ENCODE peak calls at places on chromosome 16, in five cellular contexts. One of them, this sample, is unnamed.

GRCh38 chr16:2895813-2896212 is 12.8 kb downstream of the FLYWCH2 start:
- DNase-seq in vagina: no peak
- DNase-seq in cardiac muscle cell: no peak
- DNase-seq in GM23338: no peak
- DNase-seq in adrenal gland: no peak
- DNase-seq in this sample: no peak

GRCh38 chr16:73053379-73054130 is 5.6 kb upstream of the ZFHX3 start:
- DNase-seq in vagina: no peak
- DNase-seq in cardiac muscle cell: no peak
- DNase-seq in GM23338: peak; percentile 72
- DNase-seq in adrenal gland: no peak
- DNase-seq in this sample: no peak

GRCh38 chr16:78134944-78135619 is 35.6 kb downstream of the WWOX start:
- DNase-seq in vagina: no peak
- DNase-seq in cardiac muscle cell: no peak
- DNase-seq in GM23338: no peak
- DNase-seq in adrenal gland: no peak
- DNase-seq in this sample: no peak

GRCh38 chr16:1788708-1789100 is 4.8 kb downstream of the IGFALS start:
- DNase-seq in vagina: no peak
- DNase-seq in cardiac muscle cell: no peak
- DNase-seq in GM23338: no peak
- DNase-seq in adrenal gland: peak; percentile 19
- DNase-seq in this sample: no peak

GRCh38 chr16:12455287-12455798 is 348.3 kb downstream of the CPPED1 start:
- DNase-seq in vagina: no peak
- DNase-seq in cardiac muscle cell: peak; percentile 80
- DNase-seq in GM23338: peak; percentile 81
- DNase-seq in adrenal gland: peak; percentile 63
- DNase-seq in this sample: peak; percentile 68

GRCh38 chr16:88963583-88963982 is 13.4 kb downstream of the CBFA2T3 start:
- DNase-seq in vagina: no peak
- DNase-seq in cardiac muscle cell: no peak
- DNase-seq in GM23338: no peak
- DNase-seq in adrenal gland: no peak
- DNase-seq in this sample: no peak

GRCh38 chr16:75292691-75293090 is 41.3 kb upstream of the BCAR1 start:
- DNase-seq in vagina: no peak
- DNase-seq in cardiac muscle cell: no peak
- DNase-seq in GM23338: no peak
- DNase-seq in adrenal gland: no peak
- DNase-seq in this sample: no peak

GRCh38 chr16:19744670-19745069 is 26.6 kb downstream of the IQCK start:
- DNase-seq in vagina: no peak
- DNase-seq in cardiac muscle cell: no peak
- DNase-seq in GM23338: no peak
- DNase-seq in adrenal gland: no peak
- DNase-seq in this sample: no peak

GRCh38 chr16:75096730-75097129 is 19.9 kb downstream of the LDHD start:
- DNase-seq in vagina: no peak
- DNase-seq in cardiac muscle cell: no peak
- DNase-seq in GM23338: peak; percentile 94
- DNase-seq in adrenal gland: no peak
- DNase-seq in this sample: no peak

GRCh38 chr16:69880640-69881133 is 70.4 kb upstream of the CLEC18A start:
- DNase-seq in vagina: no peak
- DNase-seq in cardiac muscle cell: no peak
- DNase-seq in GM23338: no peak
- DNase-seq in adrenal gland: peak; percentile 33
- DNase-seq in this sample: no peak

GRCh38 chr16:77066896-77067496 is 124.0 kb upstream of the MON1B start:
- DNase-seq in vagina: no peak
- DNase-seq in cardiac muscle cell: no peak
- DNase-seq in GM23338: no peak
- DNase-seq in adrenal gland: no peak
- DNase-seq in this sample: no peak

GRCh38 chr16:3640207-3640606 is 14.3 kb upstream of the DNASE1 start:
- DNase-seq in vagina: no peak
- DNase-seq in cardiac muscle cell: no peak
- DNase-seq in GM23338: no peak
- DNase-seq in adrenal gland: no peak
- DNase-seq in this sample: no peak

GRCh38 chr16:49524578-49525315 is 151.1 kb downstream of the C16orf78 start:
- DNase-seq in vagina: no peak
- DNase-seq in cardiac muscle cell: no peak
- DNase-seq in GM23338: no peak
- DNase-seq in adrenal gland: no peak
- DNase-seq in this sample: no peak

GRCh38 chr16:25006504-25007055 is 8.6 kb downstream of the ARHGAP17 start:
- DNase-seq in vagina: no peak
- DNase-seq in cardiac muscle cell: no peak
- DNase-seq in GM23338: no peak
- DNase-seq in adrenal gland: peak; percentile 61
- DNase-seq in this sample: no peak

GRCh38 chr16:73173396-73173795 is 125.5 kb upstream of the ZFHX3 start:
- DNase-seq in vagina: no peak
- DNase-seq in cardiac muscle cell: no peak
- DNase-seq in GM23338: no peak
- DNase-seq in adrenal gland: no peak
- DNase-seq in this sample: no peak

GRCh38 chr16:30953511-30954124 is 3.9 kb upstream of the SETD1A start:
- DNase-seq in vagina: no peak
- DNase-seq in cardiac muscle cell: peak; percentile 90
- DNase-seq in GM23338: peak; percentile 95
- DNase-seq in adrenal gland: peak; percentile 74
- DNase-seq in this sample: peak; percentile 90

GRCh38 chr16:13453938-13454553 is 465.9 kb upstream of the ERCC4 start:
- DNase-seq in vagina: no peak
- DNase-seq in cardiac muscle cell: peak; percentile 63
- DNase-seq in GM23338: peak; percentile 82
- DNase-seq in adrenal gland: no peak
- DNase-seq in this sample: peak; percentile 43

GRCh38 chr16:1961651-1962067 is 2.3 kb downstream of the NDUFB10 start:
- DNase-seq in vagina: no peak
- DNase-seq in cardiac muscle cell: no peak
- DNase-seq in GM23338: no peak
- DNase-seq in adrenal gland: no peak
- DNase-seq in this sample: no peak

GRCh38 chr16:75653926-75654325 is 6.4 kb downstream of the TERF2IP start:
- DNase-seq in vagina: no peak
- DNase-seq in cardiac muscle cell: no peak
- DNase-seq in GM23338: no peak
- DNase-seq in adrenal gland: no peak
- DNase-seq in this sample: no peak

GRCh38 chr16:65312795-65313194 is 190.9 kb upstream of the CDH11 start:
- DNase-seq in vagina: no peak
- DNase-seq in cardiac muscle cell: no peak
- DNase-seq in GM23338: no peak
- DNase-seq in adrenal gland: no peak
- DNase-seq in this sample: no peak

GRCh38 chr16:77171750-77172635 is 19.0 kb upstream of the MON1B start:
- DNase-seq in vagina: no peak
- DNase-seq in cardiac muscle cell: peak; percentile 76
- DNase-seq in GM23338: peak; percentile 82
- DNase-seq in adrenal gland: no peak
- DNase-seq in this sample: peak; percentile 58

GRCh38 chr16:70430667-70431536 is 8.0 kb downstream of the ST3GAL2 start:
- DNase-seq in vagina: no peak
- DNase-seq in cardiac muscle cell: no peak
- DNase-seq in GM23338: peak; percentile 78
- DNase-seq in adrenal gland: peak; percentile 32
- DNase-seq in this sample: no peak

GRCh38 chr16:716250-716607 is 1.3 kb downstream of the METRN start:
- DNase-seq in vagina: no peak
- DNase-seq in cardiac muscle cell: peak; percentile 82
- DNase-seq in GM23338: peak; percentile 67
- DNase-seq in adrenal gland: peak; percentile 84
- DNase-seq in this sample: no peak

GRCh38 chr16:63385714-63386113 is 1349.5 kb upstream of the CDH8 start:
- DNase-seq in vagina: no peak
- DNase-seq in cardiac muscle cell: no peak
- DNase-seq in GM23338: no peak
- DNase-seq in adrenal gland: no peak
- DNase-seq in this sample: no peak

GRCh38 chr16:51757124-51757470 is 606.0 kb upstream of the SALL1 start:
- DNase-seq in vagina: no peak
- DNase-seq in cardiac muscle cell: no peak
- DNase-seq in GM23338: no peak
- DNase-seq in adrenal gland: no peak
- DNase-seq in this sample: no peak

GRCh38 chr16:81618661-81619060 is 160.4 kb upstream of the PLCG2 start:
- DNase-seq in vagina: no peak
- DNase-seq in cardiac muscle cell: no peak
- DNase-seq in GM23338: no peak
- DNase-seq in adrenal gland: no peak
- DNase-seq in this sample: no peak

DNA sequence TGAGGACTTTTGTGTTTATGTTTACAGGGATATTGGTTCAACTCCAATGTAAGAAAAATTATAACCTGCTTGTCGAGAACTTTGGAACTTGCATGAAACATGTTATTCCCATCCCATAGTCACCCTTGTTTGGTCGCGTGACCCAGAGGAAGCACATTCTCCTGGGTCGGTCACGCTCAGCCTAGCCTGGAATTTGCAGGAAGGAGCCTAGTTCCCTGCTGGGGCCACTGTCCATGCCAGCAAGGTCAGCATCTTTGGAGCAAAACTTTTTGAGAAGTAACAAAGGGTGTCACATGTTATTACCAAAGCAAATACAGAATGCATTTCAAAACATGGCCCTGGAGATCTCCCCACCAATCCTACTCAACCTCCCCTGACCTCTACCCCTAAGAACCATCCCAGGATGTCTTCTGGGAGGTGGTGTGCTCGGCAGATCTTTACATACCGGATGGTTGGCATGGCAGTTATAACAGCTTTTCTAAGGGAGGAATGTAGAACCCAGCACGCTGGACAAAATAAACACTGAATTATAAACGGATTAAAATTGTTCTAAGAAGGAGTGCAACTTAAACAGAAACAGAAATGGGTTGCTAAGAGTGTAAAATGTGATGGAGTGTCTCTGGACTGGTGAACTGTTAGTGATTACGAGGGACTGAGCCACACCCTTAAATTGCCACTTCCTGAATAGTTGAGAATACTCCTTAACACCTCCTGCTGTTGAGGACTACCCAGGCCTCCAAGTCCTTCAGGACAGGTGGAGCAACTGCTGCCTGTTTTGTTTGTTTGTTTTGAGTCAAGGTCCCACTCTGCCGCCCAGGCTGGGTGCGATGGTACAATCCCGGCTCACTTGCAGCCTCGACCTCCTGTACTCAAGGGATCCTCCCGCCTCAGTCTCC is 26.0 kb upstream of the IRF8 start:
- DNase-seq in vagina: no peak
- DNase-seq in cardiac muscle cell: no peak
- DNase-seq in GM23338: no peak
- DNase-seq in adrenal gland: peak; percentile 30
- DNase-seq in this sample: no peak
- H3K4me1 ChIP-seq in vagina: no peaks in the 10 kb centered on the region
- H3K4me1 ChIP-seq in cardiac muscle cell: peaks cover 4% of the 10 kb centered on the region
- H3K4me1 ChIP-seq in GM23338: peaks cover 10% of the 10 kb centered on the region
- H3K4me1 ChIP-seq in adrenal gland: peaks cover 3% of the 10 kb centered on the region
- H3K4me1 ChIP-seq in this sample: no peaks in the 10 kb centered on the region

DNA sequence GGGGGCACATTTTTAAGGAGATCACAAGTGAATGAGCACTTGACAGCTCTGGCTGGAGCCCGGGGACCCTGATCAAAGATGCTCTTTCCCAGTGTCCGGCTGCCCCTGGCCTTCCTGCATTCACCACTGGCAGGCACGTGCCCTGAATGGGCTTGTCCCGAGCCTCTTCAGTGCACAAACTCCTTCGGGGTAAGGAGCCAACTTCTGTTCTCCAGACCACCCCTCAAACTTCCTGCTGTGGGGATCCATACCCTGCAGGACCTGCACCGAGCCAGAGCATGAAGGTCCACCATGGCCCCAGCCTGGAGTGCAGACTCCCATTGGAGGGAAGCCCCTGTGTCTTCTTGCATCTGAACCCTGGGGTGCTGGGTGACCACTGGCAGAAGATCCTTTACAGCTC is 9.8 kb upstream of the SLC12A3 start:
- DNase-seq in vagina: no peak
- DNase-seq in cardiac muscle cell: no peak
- DNase-seq in GM23338: no peak
- DNase-seq in adrenal gland: no peak
- DNase-seq in this sample: no peak
- H3K4me1 ChIP-seq in vagina: no peaks in the 10 kb centered on the region
- H3K4me1 ChIP-seq in cardiac muscle cell: peaks cover 6% of the 10 kb centered on the region
- H3K4me1 ChIP-seq in GM23338: peaks cover 6% of the 10 kb centered on the region
- H3K4me1 ChIP-seq in adrenal gland: peaks cover 4% of the 10 kb centered on the region
- H3K4me1 ChIP-seq in this sample: peaks cover 15% of the 10 kb centered on the region

GRCh38 chr16:20911361-20911760 is 10.8 kb downstream of the LYRM1 start:
- DNase-seq in vagina: no peak
- DNase-seq in cardiac muscle cell: no peak
- DNase-seq in GM23338: no peak
- DNase-seq in adrenal gland: peak; percentile 61
- DNase-seq in this sample: no peak
- H3K4me1 ChIP-seq in vagina: peaks cover 57% of the 10 kb centered on the region
- H3K4me1 ChIP-seq in cardiac muscle cell: peaks cover 4% of the 10 kb centered on the region
- H3K4me1 ChIP-seq in GM23338: no peaks in the 10 kb centered on the region
- H3K4me1 ChIP-seq in adrenal gland: peaks cover 61% of the 10 kb centered on the region
- H3K4me1 ChIP-seq in this sample: peaks cover 2% of the 10 kb centered on the region

GRCh38 chr16:87808108-87808507 is 42.3 kb upstream of the KLHDC4 start:
- DNase-seq in vagina: no peak
- DNase-seq in cardiac muscle cell: no peak
- DNase-seq in GM23338: no peak
- DNase-seq in adrenal gland: no peak
- DNase-seq in this sample: no peak
- H3K4me1 ChIP-seq in vagina: peaks cover 17% of the 10 kb centered on the region
- H3K4me1 ChIP-seq in cardiac muscle cell: peaks cover 3% of the 10 kb centered on the region
- H3K4me1 ChIP-seq in GM23338: peaks cover 8% of the 10 kb centered on the region
- H3K4me1 ChIP-seq in adrenal gland: peaks cover 5% of the 10 kb centered on the region
- H3K4me1 ChIP-seq in this sample: peaks cover 8% of the 10 kb centered on the region

DNA sequence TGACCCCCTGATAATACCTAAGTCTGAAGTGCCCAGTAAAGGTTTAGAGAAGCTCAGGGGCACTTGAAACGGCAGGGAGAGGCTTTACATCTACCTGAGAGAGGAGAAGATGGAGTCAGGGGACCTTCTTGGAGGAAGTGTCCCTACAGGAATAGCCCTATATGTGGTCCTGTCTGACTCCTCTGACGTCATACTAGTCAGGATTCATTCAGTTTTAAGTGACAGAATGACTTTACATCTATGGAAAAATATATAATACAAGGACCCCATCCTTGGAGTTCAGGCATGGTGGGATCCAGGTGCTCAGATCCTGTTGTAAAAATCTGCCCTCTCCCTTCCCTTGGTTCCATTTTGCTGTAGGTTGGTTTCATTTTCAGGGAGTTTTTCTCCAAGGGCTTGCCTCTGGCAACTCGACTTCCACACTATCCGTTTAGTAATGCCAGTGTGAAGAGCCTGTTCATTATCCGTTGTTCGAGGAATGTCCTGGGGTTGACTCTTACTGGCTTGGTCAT is 205.6 kb downstream of the IRF8 start:
- DNase-seq in vagina: no peak
- DNase-seq in cardiac muscle cell: no peak
- DNase-seq in GM23338: no peak
- DNase-seq in adrenal gland: no peak
- DNase-seq in this sample: no peak
- H3K4me1 ChIP-seq in vagina: peaks cover 6% of the 10 kb centered on the region
- H3K4me1 ChIP-seq in cardiac muscle cell: peaks cover 7% of the 10 kb centered on the region
- H3K4me1 ChIP-seq in GM23338: no peaks in the 10 kb centered on the region
- H3K4me1 ChIP-seq in adrenal gland: no peaks in the 10 kb centered on the region
- H3K4me1 ChIP-seq in this sample: peaks cover 2% of the 10 kb centered on the region

GRCh38 chr16:85362443-85362842 is 250.2 kb upstream of the CIBAR2 start:
- DNase-seq in vagina: no peak
- DNase-seq in cardiac muscle cell: no peak
- DNase-seq in GM23338: no peak
- DNase-seq in adrenal gland: no peak
- DNase-seq in this sample: no peak
- H3K4me1 ChIP-seq in vagina: peaks cover 40% of the 10 kb centered on the region
- H3K4me1 ChIP-seq in cardiac muscle cell: peaks cover 18% of the 10 kb centered on the region
- H3K4me1 ChIP-seq in GM23338: no peaks in the 10 kb centered on the region
- H3K4me1 ChIP-seq in adrenal gland: peaks cover 37% of the 10 kb centered on the region
- H3K4me1 ChIP-seq in this sample: peaks cover 27% of the 10 kb centered on the region